ENCODE peak calls at places on chromosomes 12 and 14, in nine cellular contexts. One of them, this sample, is unnamed.

GRCh38 chr14:34851395-34851794 is 23.8 kb downstream of the BAZ1A start:
- DNase-seq in fibroblast of mammary gland: peak
- DNase-seq in heart left ventricle: no peak
- DNase-seq in GM10248: no peak
- DNase-seq in upper lobe of right lung: no peak
- DNase-seq in foreskin fibroblast: peak
- DNase-seq in WTC11: no peak
- DNase-seq in AG10803: peak
- DNase-seq in ovary: no peak
- DNase-seq in this sample: no peak

GRCh38 chr14:25231006-25231405 is 181.1 kb upstream of the STXBP6 start:
- DNase-seq in ovary: no peak
- DNase-seq in upper lobe of right lung: no peak
- DNase-seq in fibroblast of mammary gland: no peak
- DNase-seq in GM10248: no peak
- DNase-seq in foreskin fibroblast: no peak
- DNase-seq in AG10803: no peak
- DNase-seq in heart left ventricle: no peak
- DNase-seq in WTC11: no peak
- DNase-seq in this sample: no peak

GRCh38 chr14:72060917-72061316 is 128.7 kb downstream of the RGS6 start:
- DNase-seq in WTC11: no peak
- DNase-seq in fibroblast of mammary gland: no peak
- DNase-seq in upper lobe of right lung: no peak
- DNase-seq in ovary: no peak
- DNase-seq in heart left ventricle: no peak
- DNase-seq in foreskin fibroblast: no peak
- DNase-seq in AG10803: no peak
- DNase-seq in GM10248: no peak
- DNase-seq in this sample: no peak

GRCh38 chr12:42129595-42130204 is 15.0 kb downstream of the GXYLT1 start:
- DNase-seq in foreskin fibroblast: peak
- DNase-seq in ovary: no peak
- DNase-seq in upper lobe of right lung: no peak
- DNase-seq in AG10803: peak
- DNase-seq in WTC11: no peak
- DNase-seq in GM10248: no peak
- DNase-seq in fibroblast of mammary gland: peak
- DNase-seq in heart left ventricle: no peak
- DNase-seq in this sample: no peak

GRCh38 chr14:89420502-89420901 is 3.5 kb upstream of the FOXN3 start:
- DNase-seq in upper lobe of right lung: no peak
- DNase-seq in heart left ventricle: no peak
- DNase-seq in AG10803: no peak
- DNase-seq in ovary: no peak
- DNase-seq in foreskin fibroblast: no peak
- DNase-seq in fibroblast of mammary gland: no peak
- DNase-seq in GM10248: no peak
- DNase-seq in WTC11: no peak
- DNase-seq in this sample: no peak

GRCh38 chr12:109423392-109423791 is 53.7 kb downstream of the KCTD10 start:
- DNase-seq in GM10248: no peak
- DNase-seq in foreskin fibroblast: no peak
- DNase-seq in heart left ventricle: no peak
- DNase-seq in AG10803: no peak
- DNase-seq in WTC11: no peak
- DNase-seq in upper lobe of right lung: no peak
- DNase-seq in ovary: no peak
- DNase-seq in fibroblast of mammary gland: no peak
- DNase-seq in this sample: no peak

GRCh38 chr14:69572634-69573135 is 2.0 kb downstream of the CCDC177 start:
- DNase-seq in foreskin fibroblast: no peak
- DNase-seq in WTC11: peak
- DNase-seq in heart left ventricle: peak
- DNase-seq in fibroblast of mammary gland: no peak
- DNase-seq in upper lobe of right lung: peak
- DNase-seq in GM10248: no peak
- DNase-seq in AG10803: no peak
- DNase-seq in ovary: no peak
- DNase-seq in this sample: no peak

GRCh38 chr12:109504068-109504467 is 26.6 kb downstream of the UBE3B start:
- DNase-seq in GM10248: no peak
- DNase-seq in WTC11: no peak
- DNase-seq in upper lobe of right lung: no peak
- DNase-seq in heart left ventricle: no peak
- DNase-seq in ovary: no peak
- DNase-seq in foreskin fibroblast: no peak
- DNase-seq in fibroblast of mammary gland: no peak
- DNase-seq in AG10803: no peak
- DNase-seq in this sample: no peak

GRCh38 chr14:24113801-24114535 is 609 bp upstream of the DCAF11 start:
- DNase-seq in heart left ventricle: peak
- DNase-seq in GM10248: peak
- DNase-seq in ovary: peak
- DNase-seq in foreskin fibroblast: peak
- DNase-seq in fibroblast of mammary gland: peak
- DNase-seq in WTC11: peak
- DNase-seq in AG10803: peak
- DNase-seq in upper lobe of right lung: peak
- DNase-seq in this sample: peak

GRCh38 chr12:14988035-14988434 is 15.2 kb downstream of the PDE6H start:
- DNase-seq in fibroblast of mammary gland: no peak
- DNase-seq in foreskin fibroblast: no peak
- DNase-seq in WTC11: no peak
- DNase-seq in ovary: no peak
- DNase-seq in GM10248: no peak
- DNase-seq in AG10803: no peak
- DNase-seq in upper lobe of right lung: no peak
- DNase-seq in heart left ventricle: no peak
- DNase-seq in this sample: no peak

GRCh38 chr12:131808744-131809371 is 19.3 kb upstream of the MMP17 start:
- DNase-seq in WTC11: no peak
- DNase-seq in ovary: no peak
- DNase-seq in upper lobe of right lung: no peak
- DNase-seq in AG10803: no peak
- DNase-seq in foreskin fibroblast: no peak
- DNase-seq in heart left ventricle: peak
- DNase-seq in GM10248: peak
- DNase-seq in fibroblast of mammary gland: no peak
- DNase-seq in this sample: no peak

GRCh38 chr12:29427964-29428363 is 47.0 kb upstream of the ERGIC2 start:
- DNase-seq in WTC11: no peak
- DNase-seq in AG10803: no peak
- DNase-seq in GM10248: peak
- DNase-seq in fibroblast of mammary gland: no peak
- DNase-seq in ovary: no peak
- DNase-seq in foreskin fibroblast: no peak
- DNase-seq in heart left ventricle: no peak
- DNase-seq in upper lobe of right lung: no peak
- DNase-seq in this sample: no peak

GRCh38 chr14:65302571-65303184 is 109.9 kb upstream of the FUT8 start:
- DNase-seq in foreskin fibroblast: no peak
- DNase-seq in AG10803: peak
- DNase-seq in WTC11: no peak
- DNase-seq in GM10248: peak
- DNase-seq in heart left ventricle: no peak
- DNase-seq in fibroblast of mammary gland: no peak
- DNase-seq in ovary: no peak
- DNase-seq in upper lobe of right lung: no peak
- DNase-seq in this sample: no peak

GRCh38 chr12:88693837-88694445 is 113.7 kb upstream of the KITLG start:
- DNase-seq in upper lobe of right lung: no peak
- DNase-seq in GM10248: no peak
- DNase-seq in ovary: no peak
- DNase-seq in WTC11: no peak
- DNase-seq in fibroblast of mammary gland: peak
- DNase-seq in foreskin fibroblast: peak
- DNase-seq in AG10803: no peak
- DNase-seq in heart left ventricle: no peak
- DNase-seq in this sample: no peak

GRCh38 chr12:75550401-75550851 is 39.0 kb upstream of the KRR1 start:
- DNase-seq in WTC11: no peak
- DNase-seq in foreskin fibroblast: no peak
- DNase-seq in heart left ventricle: no peak
- DNase-seq in fibroblast of mammary gland: no peak
- DNase-seq in ovary: no peak
- DNase-seq in AG10803: no peak
- DNase-seq in GM10248: no peak
- DNase-seq in upper lobe of right lung: no peak
- DNase-seq in this sample: no peak

GRCh38 chr12:54019924-54020586 is 8.2 kb upstream of the HOXC6 start:
- DNase-seq in heart left ventricle: no peak
- DNase-seq in AG10803: peak
- DNase-seq in foreskin fibroblast: no peak
- DNase-seq in WTC11: no peak
- DNase-seq in ovary: peak
- DNase-seq in fibroblast of mammary gland: peak
- DNase-seq in upper lobe of right lung: no peak
- DNase-seq in GM10248: no peak
- DNase-seq in this sample: peak

DNA sequence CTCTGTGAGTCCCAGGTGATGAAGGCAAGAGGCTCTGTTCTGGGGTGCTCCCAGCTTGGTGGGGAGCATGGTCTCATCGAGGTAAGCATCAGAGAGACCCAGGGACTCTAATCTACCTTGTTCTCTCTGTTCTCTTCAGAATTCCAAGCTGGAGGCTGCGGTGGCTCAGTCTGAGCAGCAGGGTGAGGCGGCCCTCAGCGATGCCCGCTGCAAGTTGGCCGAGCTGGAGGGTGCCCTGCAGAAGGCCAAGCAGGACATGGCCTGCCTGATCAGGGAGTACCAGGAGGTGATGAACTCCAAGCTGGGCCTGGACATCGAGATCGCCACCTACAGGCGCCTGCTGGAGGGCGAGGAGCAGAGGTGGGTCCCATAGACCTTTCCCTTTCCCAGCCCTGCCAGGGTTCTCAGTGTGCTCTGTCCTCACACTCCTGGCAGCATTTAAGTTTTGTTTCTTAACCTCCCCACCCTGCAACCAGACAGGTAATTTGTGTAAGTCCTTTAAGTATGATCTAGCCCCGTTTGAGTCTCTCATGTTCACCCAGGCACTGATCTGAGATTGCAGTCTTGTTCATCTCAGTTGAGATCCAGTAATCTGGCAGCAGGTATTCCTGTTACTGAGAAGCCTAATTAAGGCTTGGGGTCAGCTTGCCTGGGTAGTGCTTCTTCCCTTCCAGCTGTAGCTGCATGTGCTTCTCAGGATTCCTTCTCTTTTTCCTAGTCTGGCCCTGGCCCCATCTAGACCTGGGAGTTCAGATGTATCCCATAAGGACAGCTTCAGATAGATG is 14.8 kb upstream of the KRT81 start:
- DNase-seq in fibroblast of mammary gland: no peak
- DNase-seq in WTC11: no peak
- DNase-seq in ovary: no peak
- DNase-seq in foreskin fibroblast: no peak
- DNase-seq in heart left ventricle: no peak
- DNase-seq in upper lobe of right lung: no peak
- DNase-seq in GM10248: no peak
- DNase-seq in AG10803: no peak
- DNase-seq in this sample: no peak
- TF ChIP-seq CTCF in fibroblast of mammary gland: peak
- TF ChIP-seq CTCF in WTC11: no peak
- TF ChIP-seq CTCF in ovary: no peak
- TF ChIP-seq CTCF in foreskin fibroblast: peak
- TF ChIP-seq CTCF in heart left ventricle: no peak
- TF ChIP-seq CTCF in upper lobe of right lung: peak
- TF ChIP-seq CTCF in GM10248: peak
- TF ChIP-seq CTCF in AG10803: peak
- TF ChIP-seq CTCF in this sample: peak

GRCh38 chr14:55411426-55412389 is at the start of gene ATG14:
- DNase-seq in foreskin fibroblast: peak
- DNase-seq in ovary: peak
- DNase-seq in WTC11: peak
- DNase-seq in heart left ventricle: peak
- DNase-seq in upper lobe of right lung: peak
- DNase-seq in AG10803: peak
- DNase-seq in GM10248: peak
- DNase-seq in fibroblast of mammary gland: peak
- DNase-seq in this sample: peak
- TF ChIP-seq CTCF in foreskin fibroblast: no peak
- TF ChIP-seq CTCF in ovary: no peak
- TF ChIP-seq CTCF in WTC11: no peak
- TF ChIP-seq CTCF in heart left ventricle: no peak
- TF ChIP-seq CTCF in upper lobe of right lung: no peak
- TF ChIP-seq CTCF in AG10803: no peak
- TF ChIP-seq CTCF in GM10248: no peak
- TF ChIP-seq CTCF in fibroblast of mammary gland: no peak
- TF ChIP-seq CTCF in this sample: no peak

DNA sequence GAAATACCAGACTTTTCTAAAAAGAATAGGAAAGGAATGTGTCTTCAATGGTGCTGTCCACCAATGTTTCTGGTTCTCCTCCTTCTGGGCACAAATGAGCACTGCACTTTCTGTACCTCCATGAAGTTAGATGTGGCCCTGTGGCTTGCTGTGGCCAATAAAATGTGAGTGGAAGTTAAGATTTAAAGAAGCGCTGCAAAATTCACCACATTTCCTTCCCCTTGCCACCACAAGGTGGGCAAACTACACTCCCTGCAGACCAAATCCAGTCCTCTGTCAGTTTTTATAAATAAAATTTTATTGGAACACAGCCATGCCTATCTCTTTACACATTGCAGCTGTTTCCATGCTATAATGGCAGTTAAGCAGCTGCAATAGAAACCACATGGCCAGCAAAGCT is 141.4 kb upstream of the TMPO start:
- DNase-seq in fibroblast of mammary gland: peak
- DNase-seq in heart left ventricle: no peak
- DNase-seq in GM10248: no peak
- DNase-seq in upper lobe of right lung: no peak
- DNase-seq in AG10803: no peak
- DNase-seq in foreskin fibroblast: no peak
- DNase-seq in WTC11: no peak
- DNase-seq in ovary: no peak
- DNase-seq in this sample: no peak
- TF ChIP-seq CTCF in fibroblast of mammary gland: peak
- TF ChIP-seq CTCF in heart left ventricle: no peak
- TF ChIP-seq CTCF in GM10248: peak
- TF ChIP-seq CTCF in upper lobe of right lung: peak
- TF ChIP-seq CTCF in AG10803: peak
- TF ChIP-seq CTCF in foreskin fibroblast: peak
- TF ChIP-seq CTCF in WTC11: no peak
- TF ChIP-seq CTCF in ovary: no peak
- TF ChIP-seq CTCF in this sample: no peak

GRCh38 chr14:38855513-38855912 is 247.5 kb downstream of the SEC23A start:
- DNase-seq in ovary: no peak
- DNase-seq in GM10248: no peak
- DNase-seq in upper lobe of right lung: no peak
- DNase-seq in WTC11: no peak
- DNase-seq in AG10803: no peak
- DNase-seq in foreskin fibroblast: no peak
- DNase-seq in fibroblast of mammary gland: no peak
- DNase-seq in heart left ventricle: no peak
- DNase-seq in this sample: no peak
- TF ChIP-seq CTCF in ovary: no peak
- TF ChIP-seq CTCF in GM10248: no peak
- TF ChIP-seq CTCF in upper lobe of right lung: no peak
- TF ChIP-seq CTCF in WTC11: no peak
- TF ChIP-seq CTCF in AG10803: no peak
- TF ChIP-seq CTCF in foreskin fibroblast: no peak
- TF ChIP-seq CTCF in fibroblast of mammary gland: no peak
- TF ChIP-seq CTCF in heart left ventricle: no peak
- TF ChIP-seq CTCF in this sample: no peak

This sample was measured in tibial artery.